ENCODE peak calls at places on chromosomes 3 and 15, in six cellular contexts. S, T, Q, N, V and P are unnamed samples.

GRCh38 chr3:138935864-138936762 is 10.8 kb downstream of the FOXL2 start:
- DNase-seq in S (peak), T (no peak), Q (peak), N (no peak), V (peak), P (peak)

GRCh38 chr3:194485471-194485875 is 1.3 kb downstream of the ATP13A3 start:
- DNase-seq in S (no peak), T (no peak), Q (no peak), N (no peak), V (no peak), P (no peak)

GRCh38 chr3:179745109-179745508 is 92.3 kb downstream of the USP13 start:
- DNase-seq in S (no peak), T (no peak), Q (no peak), N (no peak), V (no peak), P (no peak)

GRCh38 chr3:12187448-12188327 is 29.0 kb upstream of the TIMP4 start:
- DNase-seq in S (no peak), T (no peak), Q (no peak), N (peak), V (no peak), P (peak)

GRCh38 chr15:88476635-88477038 is 9.1 kb downstream of the MRPS11 start:
- DNase-seq in S (peak), T (no peak), Q (no peak), N (no peak), V (peak), P (no peak)

GRCh38 chr3:11642455-11643162 is 1.1 kb downstream of the VGLL4 start:
- DNase-seq in S (peak), T (peak), Q (peak), N (peak), V (peak), P (peak)

GRCh38 chr3:67635257-67635656 is 19.2 kb downstream of the SUCLG2 start:
- DNase-seq in S (no peak), T (peak), Q (no peak), N (no peak), V (no peak), P (no peak)

GRCh38 chr3:122760457-122761271 is 33.0 kb downstream of the HSPBAP1 start:
- DNase-seq in S (no peak), T (no peak), Q (peak), N (no peak), V (no peak), P (no peak)

GRCh38 chr3:69252631-69253030 is 130.2 kb upstream of the LMOD3 start:
- DNase-seq in S (no peak), T (no peak), Q (no peak), N (no peak), V (no peak), P (no peak)

GRCh38 chr15:55248895-55249294 is 40.7 kb downstream of the RAB27A start:
- DNase-seq in S (no peak), T (no peak), Q (no peak), N (no peak), V (no peak), P (no peak)

GRCh38 chr15:41948499-41948898 is 23.9 kb downstream of the EHD4 start:
- DNase-seq in S (no peak), T (no peak), Q (no peak), N (no peak), V (no peak), P (no peak)

GRCh38 chr3:112629425-112629824 is 11.5 kb downstream of the CCDC80 start:
- DNase-seq in S (peak), T (peak), Q (no peak), N (no peak), V (peak), P (no peak)

GRCh38 chr3:4751057-4752051 is 227.9 kb upstream of the BHLHE40 start:
- DNase-seq in S (no peak), T (peak), Q (no peak), N (no peak), V (peak), P (peak)

GRCh38 chr3:114320251-114320650 is 26.4 kb downstream of the TIGIT start:
- DNase-seq in S (no peak), T (no peak), Q (no peak), N (no peak), V (no peak), P (no peak)

GRCh38 chr3:144324061-144324460 is 352.4 kb downstream of the DIPK2A start:
- DNase-seq in S (no peak), T (no peak), Q (no peak), N (no peak), V (peak), P (no peak)

GRCh38 chr3:76657909-76658308 is 382.0 kb upstream of the ROBO2 start:
- DNase-seq in S (no peak), T (no peak), Q (no peak), N (no peak), V (no peak), P (no peak)

GRCh38 chr3:4314688-4315087 is 11.5 kb downstream of the SETMAR start:
- DNase-seq in S (no peak), T (no peak), Q (no peak), N (no peak), V (no peak), P (no peak)

GRCh38 chr15:69573815-69574472 is 121.3 kb downstream of the RPLP1 start:
- DNase-seq in S (no peak), T (no peak), Q (no peak), N (no peak), V (peak), P (peak)

GRCh38 chr3:13262493-13263211 is 157.5 kb downstream of the NUP210 start:
- DNase-seq in S (peak), T (no peak), Q (no peak), N (peak), V (peak), P (no peak)

GRCh38 chr3:171315101-171315500 is 145.1 kb downstream of the TNIK start:
- DNase-seq in S (no peak), T (no peak), Q (no peak), N (no peak), V (no peak), P (no peak)

GRCh38 chr15:44500555-44500954 is 36.4 kb upstream of the EIF3J start:
- DNase-seq in S (no peak), T (no peak), Q (no peak), N (no peak), V (no peak), P (no peak)

GRCh38 chr15:86591994-86592746 is 512.5 kb downstream of the AGBL1 start:
- DNase-seq in S (peak), T (no peak), Q (no peak), N (no peak), V (no peak), P (no peak)

GRCh38 chr3:114454592-114455251 is 160.9 kb downstream of the TIGIT start:
- DNase-seq in S (no peak), T (no peak), Q (peak), N (no peak), V (no peak), P (peak)

GRCh38 chr3:42547401-42547945 is 34.3 kb downstream of the SEC22C start:
- DNase-seq in S (peak), T (no peak), Q (peak), N (no peak), V (peak), P (peak)

GRCh38 chr15:65286069-65286703 is 497 bp downstream of the PARP16 start:
- DNase-seq in S (no peak), T (no peak), Q (peak), N (no peak), V (peak), P (peak)

GRCh38 chr15:97993310-97993738 is 32.8 kb downstream of the ARRDC4 start:
- DNase-seq in S (no peak), T (no peak), Q (no peak), N (no peak), V (peak), P (no peak)

GRCh38 chr3:179069762-179070390 is 1.7 kb downstream of the ZMAT3 start:
- DNase-seq in S (no peak), T (no peak), Q (no peak), N (no peak), V (no peak), P (no peak)

GRCh38 chr3:31572605-31573459 is 40.1 kb downstream of the STT3B start:
- DNase-seq in S (no peak), T (no peak), Q (no peak), N (no peak), V (no peak), P (no peak)

GRCh38 chr3:143901105-143901504 is 52.8 kb upstream of the SLC9A9 start:
- DNase-seq in S (no peak), T (peak), Q (no peak), N (no peak), V (no peak), P (peak)

GRCh38 chr3:172514678-172515077 is 8.6 kb downstream of the TNFSF10 start:
- DNase-seq in S (no peak), T (no peak), Q (no peak), N (no peak), V (no peak), P (no peak)

GRCh38 chr3:172512363-172512762 is 10.9 kb downstream of the TNFSF10 start:
- DNase-seq in S (peak), T (no peak), Q (no peak), N (peak), V (no peak), P (peak)

GRCh38 chr3:172515130-172515918 is 7.9 kb downstream of the TNFSF10 start:
- DNase-seq in S (no peak), T (no peak), Q (no peak), N (no peak), V (no peak), P (no peak)

GRCh38 chr3:172511783-172512357 is 11.4 kb downstream of the TNFSF10 start:
- DNase-seq in S (no peak), T (no peak), Q (no peak), N (peak), V (no peak), P (peak)

GRCh38 chr3:172513488-172513887 is 9.7 kb downstream of the TNFSF10 start:
- DNase-seq in S (no peak), T (no peak), Q (no peak), N (no peak), V (no peak), P (no peak)
- H3K4me3 ChIP-seq in S (no peak), T (no peak), Q (no peak), N (no peak), V (no peak), P (no peak)

DNA sequence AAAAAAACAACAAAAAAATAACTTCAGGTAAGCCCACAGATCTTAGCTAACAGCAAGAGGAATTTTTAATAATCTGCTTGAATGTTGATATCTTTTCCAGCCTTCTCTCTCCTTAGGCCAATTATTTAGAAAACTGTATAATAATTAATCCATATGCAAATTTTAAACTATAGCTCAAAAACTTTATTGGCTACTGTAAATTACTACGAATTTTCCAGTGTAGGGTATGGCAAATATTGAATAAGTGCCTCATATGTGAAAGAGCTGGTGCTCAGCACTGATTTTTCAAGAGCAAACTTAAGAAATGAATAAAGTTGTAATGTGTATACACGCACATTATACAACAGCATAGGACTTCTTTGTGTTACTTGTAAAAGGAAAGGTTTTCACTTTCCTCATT is 123.0 kb downstream of the TFDP2 start:
- DNase-seq in S (no peak), T (no peak), Q (no peak), N (no peak), V (no peak), P (no peak)
- H3K4me3 ChIP-seq in S (no peak), T (no peak), Q (no peak), N (peak), V (no peak), P (no peak)

DNA sequence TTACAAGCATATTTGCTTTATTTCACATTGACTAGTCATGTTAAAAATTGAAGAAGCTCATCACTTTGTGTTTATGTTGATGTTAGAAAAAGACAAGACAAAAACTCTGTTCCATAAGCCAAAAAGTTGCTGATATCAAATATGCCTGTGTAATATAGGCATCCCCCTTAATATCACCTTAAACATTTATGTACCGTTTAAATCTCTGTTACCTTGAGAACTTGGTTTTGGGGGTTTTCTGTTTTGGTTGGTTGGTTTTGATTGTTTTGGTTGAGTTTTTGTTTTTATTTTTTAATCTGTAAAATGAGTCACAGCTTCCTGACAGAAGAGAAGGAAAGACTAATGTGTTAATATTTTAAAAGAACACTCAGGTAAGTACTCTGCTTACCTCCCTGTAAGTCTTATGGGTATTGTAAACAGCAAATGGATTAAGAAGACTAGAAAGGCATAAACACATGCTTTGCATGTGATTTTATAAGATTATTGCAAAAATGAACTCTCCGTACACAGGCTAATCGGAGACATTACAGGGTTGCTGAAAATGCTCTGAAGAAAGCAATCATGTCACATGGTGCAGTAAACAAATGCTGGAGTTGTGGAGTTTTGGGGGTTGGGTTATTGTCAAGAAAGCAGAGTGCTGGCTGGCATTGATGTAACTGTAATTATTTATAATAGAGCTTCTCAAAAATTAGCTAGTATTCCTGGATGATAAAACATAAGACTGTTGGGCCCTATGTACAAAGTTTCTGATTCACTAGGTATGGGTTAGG is 69.5 kb upstream of the MBNL1 start:
- DNase-seq in S (no peak), T (no peak), Q (no peak), N (no peak), V (no peak), P (no peak)
- H3K4me3 ChIP-seq in S (no peak), T (no peak), Q (no peak), N (peak), V (no peak), P (peak)

DNA sequence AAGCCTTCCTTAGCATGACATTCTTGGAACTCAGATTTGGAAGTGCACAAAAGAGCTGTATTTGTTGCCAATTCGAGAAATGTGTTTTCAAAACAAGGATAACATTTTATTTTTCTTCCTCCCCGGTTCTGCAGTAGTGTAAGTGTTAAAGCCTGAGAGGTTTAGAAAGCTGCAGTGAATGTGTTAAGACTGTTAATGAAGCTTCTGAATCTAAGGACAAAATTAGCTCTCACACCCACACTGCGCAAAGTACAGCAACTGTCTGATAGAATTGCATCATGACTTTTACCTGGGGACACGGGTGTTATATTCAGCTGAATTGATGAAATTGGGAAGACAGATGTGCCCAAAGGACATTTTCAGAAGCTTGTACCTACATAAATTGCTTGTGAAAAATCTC is 344.4 kb downstream of the CADM2 start:
- DNase-seq in S (no peak), T (no peak), Q (no peak), N (no peak), V (no peak), P (no peak)
- H3K4me3 ChIP-seq in S (no peak), T (no peak), Q (no peak), N (no peak), V (no peak), P (no peak)

GRCh38 chr3:111595239-111595638 is at the start of gene ZBED2:
- DNase-seq in S (no peak), T (no peak), Q (no peak), N (no peak), V (no peak), P (no peak)
- H3K4me3 ChIP-seq in S (no peak), T (no peak), Q (no peak), N (no peak), V (no peak), P (no peak)

GRCh38 chr3:104956620-104957345 is 409.9 kb upstream of the ALCAM start:
- DNase-seq in S (no peak), T (no peak), Q (no peak), N (no peak), V (no peak), P (peak)
- H3K4me3 ChIP-seq in S (no peak), T (no peak), Q (peak), N (no peak), V (no peak), P (no peak)

DNA sequence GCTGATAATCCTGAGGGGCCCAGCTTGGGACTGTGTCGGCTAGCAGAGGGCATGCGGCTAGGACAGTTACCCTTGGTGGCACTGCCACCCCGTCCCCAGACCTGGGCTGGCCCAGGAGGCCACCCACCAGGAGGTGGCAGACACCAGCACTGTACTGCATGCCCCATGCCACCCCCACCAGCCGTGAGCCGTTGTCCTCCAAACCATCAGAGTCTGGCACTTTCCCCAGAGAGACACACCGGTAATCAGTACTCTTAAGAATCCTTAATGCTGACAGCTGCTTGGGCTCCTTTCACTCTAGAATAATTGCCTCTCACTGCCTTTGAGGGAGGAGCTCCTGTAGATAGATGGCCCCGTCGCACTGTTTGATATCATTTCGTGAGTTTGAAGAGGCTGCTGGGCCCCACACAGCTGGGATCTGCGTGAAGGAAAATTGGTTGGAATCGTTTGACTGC is 94.6 kb downstream of the LRRK1 start:
- DNase-seq in S (no peak), T (no peak), Q (no peak), N (no peak), V (no peak), P (no peak)
- H3K4me3 ChIP-seq in S (no peak), T (no peak), Q (no peak), N (no peak), V (no peak), P (no peak)